ENCODE peak calls at places on chromosomes 4 and X, in seven cellular contexts. One of them, this sample, is unnamed.

GRCh38 chr4:21973850-21974249 is 25.3 kb upstream of the KCNIP4 start:
- DNase-seq in tibial artery: no peak
- DNase-seq in BE2C: no peak
- DNase-seq in RWPE2: no peak
- DNase-seq in PC-9: no peak
- DNase-seq in heart right ventricle: no peak
- DNase-seq in sigmoid colon: no peak
- DNase-seq in this sample: no peak

GRCh38 chrX:41558531-41558930 is 111.4 kb downstream of the NYX start:
- DNase-seq in tibial artery: no peak
- DNase-seq in BE2C: no peak
- DNase-seq in RWPE2: no peak
- DNase-seq in PC-9: no peak
- DNase-seq in heart right ventricle: no peak
- DNase-seq in sigmoid colon: no peak
- DNase-seq in this sample: no peak

GRCh38 chr4:1621526-1621925 is 62.6 kb downstream of the FAM53A start:
- DNase-seq in tibial artery: no peak
- DNase-seq in BE2C: no peak
- DNase-seq in RWPE2: no peak
- DNase-seq in PC-9: no peak
- DNase-seq in heart right ventricle: no peak
- DNase-seq in sigmoid colon: no peak
- DNase-seq in this sample: no peak

GRCh38 chr4:136319789-136320470 is 1212.4 kb downstream of the PCDH18 start:
- DNase-seq in tibial artery: no peak
- DNase-seq in BE2C: no peak
- DNase-seq in RWPE2: no peak
- DNase-seq in PC-9: peak; percentile 45
- DNase-seq in heart right ventricle: no peak
- DNase-seq in sigmoid colon: no peak
- DNase-seq in this sample: peak; percentile 88

GRCh38 chrX:16484338-16484737 is 165.6 kb upstream of the S100G start:
- DNase-seq in tibial artery: peak; percentile 21
- DNase-seq in BE2C: no peak
- DNase-seq in RWPE2: peak; percentile 54
- DNase-seq in PC-9: peak; percentile 25
- DNase-seq in heart right ventricle: no peak
- DNase-seq in sigmoid colon: no peak
- DNase-seq in this sample: peak; percentile 94

GRCh38 chr4:164423819-164424218 is 330.1 kb upstream of the SMIM31 start:
- DNase-seq in tibial artery: no peak
- DNase-seq in BE2C: no peak
- DNase-seq in RWPE2: no peak
- DNase-seq in PC-9: no peak
- DNase-seq in heart right ventricle: no peak
- DNase-seq in sigmoid colon: no peak
- DNase-seq in this sample: no peak

GRCh38 chrX:110600745-110601310 is 194.8 kb downstream of the CHRDL1 start:
- DNase-seq in tibial artery: no peak
- DNase-seq in BE2C: no peak
- DNase-seq in RWPE2: no peak
- DNase-seq in PC-9: peak; percentile 30
- DNase-seq in heart right ventricle: no peak
- DNase-seq in sigmoid colon: no peak
- DNase-seq in this sample: no peak

GRCh38 chr4:32884198-32884597 is 2164.0 kb downstream of the PCDH7 start:
- DNase-seq in tibial artery: no peak
- DNase-seq in BE2C: no peak
- DNase-seq in RWPE2: no peak
- DNase-seq in PC-9: no peak
- DNase-seq in heart right ventricle: no peak
- DNase-seq in sigmoid colon: no peak
- DNase-seq in this sample: peak; percentile 29

GRCh38 chr4:70306101-70306500 is 28.7 kb upstream of the CABS1 start:
- DNase-seq in tibial artery: no peak
- DNase-seq in BE2C: no peak
- DNase-seq in RWPE2: no peak
- DNase-seq in PC-9: no peak
- DNase-seq in heart right ventricle: no peak
- DNase-seq in sigmoid colon: no peak
- DNase-seq in this sample: no peak

DNA sequence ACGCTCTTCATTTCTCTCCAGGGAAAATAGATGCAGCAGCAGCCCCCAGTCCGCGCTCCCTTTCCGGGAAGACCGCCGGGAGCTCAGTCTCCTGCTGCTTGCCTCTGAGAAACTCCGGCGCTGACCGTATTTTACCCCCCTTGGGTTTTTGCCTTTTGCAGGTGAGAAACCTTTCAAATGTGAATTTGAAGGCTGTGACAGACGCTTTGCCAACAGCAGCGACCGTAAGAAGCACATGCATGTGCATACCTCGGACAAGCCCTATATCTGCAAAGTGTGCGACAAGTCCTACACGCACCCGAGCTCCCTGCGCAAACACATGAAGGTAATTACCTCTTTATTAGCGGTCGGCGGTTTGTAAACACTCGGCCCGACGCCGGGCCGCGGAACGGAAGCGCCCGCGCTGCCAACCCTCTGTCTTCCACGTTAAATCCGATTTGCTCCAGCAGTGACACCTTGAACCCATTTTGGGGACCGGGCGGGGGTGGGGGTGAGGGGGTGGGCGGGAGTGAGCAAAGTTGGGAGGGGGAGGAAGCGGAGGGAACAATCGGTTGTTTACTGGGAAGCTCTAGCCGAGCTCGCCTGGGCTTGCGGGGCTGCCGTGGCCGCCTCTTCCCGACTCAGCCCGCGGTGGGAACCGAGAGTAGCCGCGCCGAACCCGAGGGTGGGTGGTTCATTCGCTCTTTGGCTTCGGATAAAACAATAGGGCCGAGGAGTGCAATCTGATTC is 3.0 kb downstream of the ZIC3 start:
- DNase-seq in tibial artery: no peak
- DNase-seq in BE2C: no peak
- DNase-seq in RWPE2: no peak
- DNase-seq in PC-9: no peak
- DNase-seq in heart right ventricle: no peak
- DNase-seq in sigmoid colon: no peak
- DNase-seq in this sample: no peak
- H3K27me3 ChIP-seq in tibial artery: no peaks in the 10 kb centered on the region
- H3K27me3 ChIP-seq in BE2C: peaks cover 56% of the 10 kb centered on the region
- H3K27me3 ChIP-seq in RWPE2: peaks cover 72% of the 10 kb centered on the region
- H3K27me3 ChIP-seq in PC-9: peaks cover 6% of the 10 kb centered on the region
- H3K27me3 ChIP-seq in heart right ventricle: no peaks in the 10 kb centered on the region
- H3K27me3 ChIP-seq in sigmoid colon: peaks cover 44% of the 10 kb centered on the region
- H3K27me3 ChIP-seq in this sample: peaks cover 32% of the 10 kb centered on the region

DNA sequence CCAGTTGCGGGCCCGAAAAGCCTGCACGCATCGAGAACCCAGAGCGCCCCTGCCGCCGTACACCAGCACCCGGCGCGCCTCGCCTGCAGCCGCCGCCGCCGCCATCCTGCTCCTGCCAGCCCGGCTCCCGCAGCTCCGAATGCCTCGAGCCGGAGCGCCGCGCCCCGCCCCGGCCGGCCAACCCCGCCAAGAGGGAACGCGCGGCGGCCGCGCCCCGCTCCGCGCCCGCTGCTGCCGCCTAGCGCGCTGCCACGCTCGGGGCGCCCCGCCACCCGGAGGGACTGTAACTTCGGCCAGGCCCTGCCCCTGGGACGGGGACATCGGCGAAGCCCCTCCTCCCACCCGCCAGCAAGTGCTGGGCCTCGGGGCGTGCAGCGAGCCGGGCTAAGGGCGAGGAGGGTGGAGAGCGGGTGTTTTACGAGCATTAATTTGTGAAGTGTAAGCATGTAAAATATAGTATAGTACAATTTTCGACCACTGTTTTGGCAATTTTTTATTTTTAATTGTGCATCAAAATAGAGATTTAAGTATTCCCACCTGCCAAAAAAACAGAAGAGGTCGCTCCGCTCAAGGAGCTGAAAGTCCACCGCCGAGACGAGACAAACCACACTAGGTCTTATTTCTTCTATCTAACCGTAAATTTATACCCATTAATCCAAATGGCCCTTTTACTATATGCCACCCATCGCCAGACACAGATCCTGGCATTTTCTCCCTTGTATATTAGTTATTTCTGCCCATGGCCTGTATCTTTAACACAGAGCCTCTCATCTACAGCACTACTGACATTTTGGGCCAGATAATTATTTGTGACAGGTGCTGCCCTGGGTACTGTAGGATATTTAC is at the start of gene QDPR:
- DNase-seq in tibial artery: peak; percentile 64
- DNase-seq in BE2C: peak; percentile 95
- DNase-seq in RWPE2: peak; percentile 69
- DNase-seq in PC-9: peak; percentile 89
- DNase-seq in heart right ventricle: peak; percentile 81
- DNase-seq in sigmoid colon: peak; percentile 81
- DNase-seq in this sample: peak; percentile 39
- TF ChIP-seq CTCF in tibial artery: peak; percentile 45
- TF ChIP-seq CTCF in BE2C: peak; percentile 34
- TF ChIP-seq CTCF in RWPE2: peak; percentile 91
- TF ChIP-seq CTCF in PC-9: peak; percentile 37
- TF ChIP-seq CTCF in heart right ventricle: peak; percentile 5
- TF ChIP-seq CTCF in sigmoid colon: no peak
- TF ChIP-seq CTCF in this sample: peak; percentile 48

GRCh38 chr4:158861281-158861680 is 92.5 kb downstream of the FNIP2 start:
- DNase-seq in tibial artery: no peak
- DNase-seq in BE2C: no peak
- DNase-seq in RWPE2: no peak
- DNase-seq in PC-9: no peak
- DNase-seq in heart right ventricle: no peak
- DNase-seq in sigmoid colon: no peak
- DNase-seq in this sample: no peak
- H3K36me3 ChIP-seq in tibial artery: peaks cover 54% of the 10 kb centered on the region
- H3K36me3 ChIP-seq in BE2C: peaks cover 5% of the 10 kb centered on the region
- H3K36me3 ChIP-seq in RWPE2: peaks cover 6% of the 10 kb centered on the region
- H3K36me3 ChIP-seq in PC-9: no peaks in the 10 kb centered on the region
- H3K36me3 ChIP-seq in heart right ventricle: peaks cover 8% of the 10 kb centered on the region
- H3K36me3 ChIP-seq in sigmoid colon: no peaks in the 10 kb centered on the region
- H3K36me3 ChIP-seq in this sample: peaks cover 1% of the 10 kb centered on the region

DNA sequence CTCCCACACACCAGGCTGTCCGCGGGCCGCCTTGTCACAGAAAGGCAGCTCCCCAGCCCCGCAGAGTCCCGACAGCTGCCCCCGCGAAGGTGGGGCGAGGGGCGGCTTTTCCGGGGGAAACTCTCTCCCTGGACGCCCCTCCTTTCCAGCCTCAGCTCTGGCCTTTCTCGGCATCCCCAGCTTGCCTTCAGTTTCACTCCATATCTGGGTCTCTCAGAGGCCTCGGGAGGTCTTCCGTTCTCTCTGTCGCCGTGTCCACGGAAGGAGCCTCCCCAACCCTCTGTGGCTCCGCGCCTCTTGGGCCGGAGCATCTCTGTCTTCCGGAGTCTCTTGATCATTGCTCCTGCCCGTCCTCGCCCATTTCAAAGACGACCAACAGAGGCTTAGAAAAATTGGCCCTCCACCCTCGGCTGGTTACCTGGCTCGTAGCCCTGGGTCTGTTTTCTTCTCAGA is 6.1 kb upstream of the MSX1 start:
- DNase-seq in tibial artery: no peak
- DNase-seq in BE2C: no peak
- DNase-seq in RWPE2: peak; percentile 24
- DNase-seq in PC-9: no peak
- DNase-seq in heart right ventricle: no peak
- DNase-seq in sigmoid colon: peak; percentile 56
- DNase-seq in this sample: no peak
- H3K27me3 ChIP-seq in tibial artery: peaks cover 3% of the 10 kb centered on the region
- H3K27me3 ChIP-seq in BE2C: peaks cover 63% of the 10 kb centered on the region
- H3K27me3 ChIP-seq in RWPE2: peaks cover 64% of the 10 kb centered on the region
- H3K27me3 ChIP-seq in PC-9: peaks cover 18% of the 10 kb centered on the region
- H3K27me3 ChIP-seq in heart right ventricle: peaks cover 55% of the 10 kb centered on the region
- H3K27me3 ChIP-seq in sigmoid colon: peaks cover 61% of the 10 kb centered on the region
- H3K27me3 ChIP-seq in this sample: peaks cover 50% of the 10 kb centered on the region

DNA sequence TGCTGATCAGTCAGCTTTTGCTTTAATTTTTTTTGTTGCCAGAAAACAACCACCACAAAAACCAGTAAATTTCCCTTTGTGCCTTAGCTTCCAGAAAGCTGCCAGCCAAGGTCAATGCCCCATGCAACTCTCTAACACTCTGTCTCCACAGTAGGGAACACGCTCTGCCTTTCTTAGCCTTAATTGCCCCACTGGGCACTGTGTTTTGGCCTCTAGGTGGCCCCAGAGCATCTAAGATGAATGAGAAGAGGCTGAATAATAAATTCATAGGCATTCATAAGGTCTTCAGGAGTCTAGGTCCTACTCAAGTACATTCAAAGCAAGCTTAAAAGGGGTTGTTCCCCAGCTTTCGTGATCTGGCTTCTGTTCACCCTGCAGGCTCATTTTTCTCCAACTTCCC is 57.7 kb upstream of the PASD1 start:
- DNase-seq in tibial artery: no peak
- DNase-seq in BE2C: no peak
- DNase-seq in RWPE2: no peak
- DNase-seq in PC-9: peak; percentile 22
- DNase-seq in heart right ventricle: no peak
- DNase-seq in sigmoid colon: no peak
- DNase-seq in this sample: peak; percentile 13
- TF ChIP-seq CTCF in tibial artery: no peak
- TF ChIP-seq CTCF in BE2C: peak; percentile 25
- TF ChIP-seq CTCF in RWPE2: peak; percentile 37
- TF ChIP-seq CTCF in PC-9: peak; percentile 74
- TF ChIP-seq CTCF in heart right ventricle: no peak
- TF ChIP-seq CTCF in sigmoid colon: no peak
- TF ChIP-seq CTCF in this sample: peak; percentile 53

DNA sequence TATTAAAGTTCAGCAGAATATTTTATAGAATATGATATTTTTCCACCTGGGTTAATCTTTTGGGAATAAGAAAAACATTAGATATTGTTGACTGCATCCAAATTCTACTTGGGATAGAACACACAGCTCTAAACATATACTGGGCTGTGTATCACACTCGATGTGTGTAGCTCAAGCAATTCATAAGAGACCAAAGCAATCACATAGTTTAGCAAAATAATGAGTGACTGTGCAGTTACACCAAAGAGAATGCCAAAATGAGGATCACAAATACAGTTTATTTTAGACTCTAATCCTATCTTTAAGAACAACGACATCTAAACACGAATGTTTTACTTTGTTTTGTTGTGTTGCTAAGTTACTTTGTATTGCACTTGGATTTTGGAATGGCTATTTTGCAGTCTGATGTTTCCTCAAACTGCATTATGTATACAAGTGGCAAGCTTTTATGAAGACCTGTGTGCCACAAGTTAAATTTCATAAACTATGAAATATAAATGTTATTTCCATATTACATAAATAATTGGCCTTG is 101.1 kb downstream of the CBR4 start:
- DNase-seq in tibial artery: no peak
- DNase-seq in BE2C: no peak
- DNase-seq in RWPE2: no peak
- DNase-seq in PC-9: no peak
- DNase-seq in heart right ventricle: no peak
- DNase-seq in sigmoid colon: no peak
- DNase-seq in this sample: no peak
- H3K36me3 ChIP-seq in tibial artery: peaks cover 72% of the 10 kb centered on the region
- H3K36me3 ChIP-seq in BE2C: peaks cover 5% of the 10 kb centered on the region
- H3K36me3 ChIP-seq in RWPE2: peaks cover 95% of the 10 kb centered on the region
- H3K36me3 ChIP-seq in PC-9: no peaks in the 10 kb centered on the region
- H3K36me3 ChIP-seq in heart right ventricle: no peaks in the 10 kb centered on the region
- H3K36me3 ChIP-seq in sigmoid colon: peaks cover 8% of the 10 kb centered on the region
- H3K36me3 ChIP-seq in this sample: peaks cover 17% of the 10 kb centered on the region

This sample was measured in bronchial epithelial cell.